ENCODE peak calls at places on chromosomes 7 and 10, in ten cellular contexts. N is HepG2, S is fibroblast of lung, T is astrocyte, I is endothelial cell of umbilical vein, L is GM12878, F is PC-9, R is OCI-LY7, C is MM.1S, M is A549. A is an unnamed sample.

GRCh38 chr10:32980558-32981468 is 22.8 kb upstream of the ITGB1 start:
- DNase-seq in S (peak; percentile 100), L (no peak), N (peak; percentile 87), I (peak; percentile 98), T (peak; percentile 99), F (peak; percentile 94), M (peak; percentile 100), R (peak; percentile 90), C (peak; percentile 92), A (peak; percentile 86)

GRCh38 chr10:106873770-106874717 is 290.5 kb downstream of the SORCS1 start:
- DNase-seq in I (no peak), N (no peak), R (no peak), F (no peak), S (no peak), T (no peak), C (no peak), M (no peak), L (no peak), A (no peak)

GRCh38 chr10:15419279-15419874 is 48.3 kb upstream of the FAM171A1 start:
- DNase-seq in I (peak; percentile 71), N (peak; percentile 29), M (peak; percentile 53), C (peak; percentile 44), R (peak; percentile 45), T (peak; percentile 13), S (peak; percentile 26), L (no peak), F (no peak), A (peak; percentile 38)

GRCh38 chr7:80307251-80307856 is 172.7 kb downstream of the GNAI1 start:
- DNase-seq in R (no peak), I (no peak), C (no peak), S (peak; percentile 56), M (peak; percentile 36), F (no peak), N (no peak), T (peak; percentile 50), L (no peak), A (no peak)

GRCh38 chr10:62380002-62380401 is 5.8 kb downstream of the ZNF365 start:
- DNase-seq in I (no peak), R (no peak), F (peak; percentile 28), T (peak; percentile 85), L (no peak), M (peak; percentile 76), C (no peak), S (peak; percentile 91), N (peak; percentile 10), A (no peak)

GRCh38 chr10:121043124-121043849 is 192.1 kb downstream of the WDR11 start:
- DNase-seq in I (no peak), T (no peak), N (peak; percentile 98), L (no peak), S (no peak), R (no peak), M (no peak), C (no peak), F (no peak), A (no peak)

GRCh38 chr10:102153093-102153620 is 968 bp downstream of the NOLC1 start:
- DNase-seq in N (no peak), T (no peak), S (peak; percentile 16), M (no peak), I (no peak), C (no peak), L (no peak), R (no peak), F (no peak), A (no peak)

GRCh38 chr10:131464789-131465188 is 153.3 kb upstream of the TCERG1L start:
- DNase-seq in R (no peak), L (no peak), N (no peak), C (no peak), F (no peak), T (no peak), S (no peak), M (no peak), I (no peak), A (no peak)

GRCh38 chr7:19392246-19392645 is 247.0 kb upstream of the FERD3L start:
- DNase-seq in F (no peak), M (no peak), C (no peak), S (peak; percentile 90), R (no peak), N (no peak), I (peak; percentile 80), L (no peak), T (peak; percentile 86), A (no peak)

GRCh38 chr7:562789-563628 is 43.4 kb upstream of the PDGFA start:
- DNase-seq in F (no peak), N (no peak), I (no peak), M (no peak), T (no peak), R (no peak), C (no peak), L (no peak), S (no peak), A (no peak)

GRCh38 chr7:31858051-31858450 is 171.0 kb downstream of the PPP1R17 start:
- DNase-seq in T (no peak), F (no peak), M (no peak), S (peak; percentile 7), C (no peak), N (no peak), I (no peak), L (no peak), R (no peak), A (no peak)

GRCh38 chr7:128845475-128845874 is 15.3 kb downstream of the FLNC start:
- DNase-seq in N (no peak), R (no peak), S (no peak), C (no peak), L (no peak), F (no peak), M (no peak), I (no peak), T (no peak), A (no peak)

GRCh38 chr10:69421611-69422308 is 5.0 kb upstream of the TACR2 start:
- DNase-seq in F (no peak), L (no peak), S (no peak), R (no peak), N (no peak), I (no peak), C (no peak), M (no peak), T (no peak), A (no peak)

GRCh38 chr10:33126742-33127141 is 168.7 kb upstream of the ITGB1 start:
- DNase-seq in N (no peak), M (no peak), L (no peak), F (no peak), S (no peak), I (no peak), T (no peak), R (no peak), C (no peak), A (peak; percentile 35)

GRCh38 chr10:6363516-6363915 is 160.8 kb downstream of the PFKFB3 start:
- DNase-seq in M (no peak), C (no peak), R (no peak), F (no peak), I (no peak), S (no peak), T (no peak), L (no peak), N (no peak), A (no peak)

GRCh38 chr7:106660862-106661720 is at the start of gene CCDC71L:
- DNase-seq in M (peak; percentile 93), T (peak; percentile 86), L (peak; percentile 61), I (peak; percentile 94), F (peak; percentile 95), R (peak; percentile 95), N (no peak), C (peak; percentile 98), S (peak; percentile 94), A (peak; percentile 93)

DNA sequence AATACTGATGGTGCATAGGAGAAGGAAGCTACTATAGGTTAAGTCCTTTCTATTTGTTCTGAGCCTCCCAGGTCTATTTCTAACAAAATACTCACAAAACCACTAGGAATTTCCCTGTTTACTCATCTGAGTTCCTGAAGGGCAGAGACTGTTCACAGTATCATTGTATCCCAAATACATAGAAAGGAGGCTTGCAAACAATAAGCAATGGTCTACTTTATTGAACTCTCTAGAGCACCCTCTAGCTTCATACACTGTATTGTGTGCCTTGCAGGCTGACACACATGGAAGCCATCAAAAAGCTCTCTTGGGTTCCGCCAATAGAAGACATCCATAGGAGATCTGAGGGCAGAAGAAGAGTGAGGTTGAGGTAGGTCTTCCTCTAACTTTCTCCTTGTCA is 826.1 kb downstream of the GRM8 start:
- DNase-seq in I (no peak), M (no peak), T (no peak), R (no peak), C (no peak), S (no peak), N (no peak), F (no peak), L (no peak), A (no peak)
- TF ChIP-seq CTCF in I (no peak), M (no peak), T (no peak), R (peak; percentile 13), C (no peak), S (no peak), N (no peak), F (no peak), L (no peak), A (no peak)

DNA sequence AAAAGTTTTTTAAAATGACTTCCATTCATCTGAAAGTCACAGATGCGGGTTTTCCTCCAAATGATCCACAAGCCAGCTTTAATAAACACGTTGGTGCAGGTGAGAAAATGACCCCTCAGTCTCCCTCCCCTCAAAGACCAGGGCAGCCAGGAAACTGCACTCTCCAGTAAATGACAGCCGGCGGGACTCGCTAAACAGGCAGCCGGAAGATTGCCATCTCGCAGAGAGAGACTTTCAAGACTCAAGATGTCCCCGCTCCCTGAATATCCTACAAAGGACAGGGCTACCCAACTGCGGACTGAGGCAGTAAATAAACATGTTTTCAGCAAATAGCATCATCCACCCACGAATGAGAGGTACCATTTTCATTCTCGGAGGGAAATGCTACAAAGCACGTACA is 116.8 kb downstream of the DIP2C start:
- DNase-seq in L (no peak), R (no peak), T (no peak), I (no peak), F (no peak), N (no peak), S (no peak), M (no peak), C (no peak), A (no peak)
- H3K4me2 ChIP-seq in L (no peak overlapping the region), R (peak overlapping the region; percentile 23), T (no peak overlapping the region), I (no peak overlapping the region), F (no peak overlapping the region), N (no peak overlapping the region), S (no peak overlapping the region), M (no peak overlapping the region), C (no peak overlapping the region), A (no peak overlapping the region)

GRCh38 chr10:92640110-92640509 is 47.2 kb downstream of the KIF11 start:
- DNase-seq in M (peak; percentile 41), S (peak; percentile 65), C (no peak), N (no peak), I (peak; percentile 92), F (no peak), R (no peak), T (peak; percentile 52), L (no peak), A (no peak)
- TF ChIP-seq CTCF in M (no peak), S (peak; percentile 18), C (no peak), N (no peak), I (no peak), F (no peak), R (no peak), T (no peak), L (no peak), A (no peak)

DNA sequence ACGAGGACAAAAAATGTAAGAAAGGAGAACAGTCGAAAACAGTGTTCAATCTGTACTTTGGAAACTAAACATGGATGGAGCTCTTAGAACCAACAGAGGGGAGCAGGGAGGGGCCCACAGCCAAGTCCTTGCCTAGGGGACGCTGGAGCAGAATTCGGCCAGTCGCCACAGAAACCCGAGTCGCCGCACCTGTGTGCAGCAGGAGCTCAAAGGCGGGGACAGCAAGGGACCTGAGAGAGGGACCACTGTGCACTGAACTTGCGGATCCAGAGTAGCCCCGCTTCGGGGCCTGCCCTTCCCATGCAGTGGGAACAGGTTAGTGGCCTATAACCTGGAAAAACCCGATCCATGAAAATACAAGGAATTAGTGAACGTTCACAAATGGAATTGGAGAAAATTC is 68.1 kb downstream of the SEC61G start:
- DNase-seq in T (no peak), S (no peak), I (no peak), M (no peak), F (no peak), R (no peak), N (no peak), L (no peak), C (no peak), A (no peak)
- H3K4me2 ChIP-seq in T (no peak overlapping the region), S (no peak overlapping the region), I (no peak overlapping the region), M (no peak overlapping the region), F (no peak overlapping the region), R (no peak overlapping the region), N (no peak overlapping the region), L (no peak overlapping the region), C (no peak overlapping the region), A (no peak overlapping the region)

A was measured in DND-41.